ENCODE peak calls at places on chromosomes 3 and 15, in nine cellular contexts. M is GM23248; I is heart right ventricle; V is NT2/D1; S is breast epithelium; R is CD8-positive, alpha-beta memory T cell; J is CD4-positive, CD25-positive, alpha-beta regulatory T cell; N is lung; Y is CD8-positive, alpha-beta T cell. T is an unnamed sample.

GRCh38 chr3:59798372-59799086 is 748.7 kb upstream of the CFAP20DC start:
- DNase-seq in J (no peak), V (no peak), R (no peak), S (no peak), M (no peak), I (no peak), N (no peak), Y (no peak), T (no peak)

GRCh38 chr3:126270145-126270811 is 86.9 kb downstream of the KLF15 start:
- DNase-seq in I (peak; percentile 60), Y (no peak), M (peak; percentile 47), J (no peak), S (peak; percentile 66), N (peak; percentile 86), R (no peak), V (no peak), T (peak; percentile 42)

GRCh38 chr3:128503751-128504532 is 10.9 kb upstream of the GATA2 start:
- DNase-seq in V (no peak), R (no peak), I (no peak), N (peak; percentile 13), J (no peak), Y (peak; percentile 8), S (no peak), M (no peak), T (no peak)

GRCh38 chr3:189586941-189587687 is 44.1 kb upstream of the TP63 start:
- DNase-seq in V (no peak), M (no peak), J (no peak), I (no peak), R (no peak), Y (no peak), S (no peak), N (no peak), T (no peak)

GRCh38 chr15:80585544-80586018 is 109.5 kb upstream of the ABHD17C start:
- DNase-seq in R (no peak), J (no peak), V (no peak), I (no peak), S (no peak), N (no peak), Y (no peak), M (no peak), T (no peak)

GRCh38 chr15:59950603-59951388 is 53.3 kb upstream of the FOXB1 start:
- DNase-seq in Y (no peak), J (no peak), V (no peak), S (no peak), R (no peak), I (no peak), N (no peak), M (no peak), T (no peak)

GRCh38 chr15:39058371-39059131 is 493.9 kb upstream of the RASGRP1 start:
- DNase-seq in R (no peak), V (no peak), M (no peak), I (no peak), Y (no peak), J (no peak), S (no peak), N (no peak), T (no peak)

GRCh38 chr3:53495518-53496501 is 1.4 kb downstream of the CACNA1D start:
- DNase-seq in R (no peak), Y (no peak), M (no peak), V (no peak), J (no peak), S (no peak), N (no peak), I (no peak), T (no peak)

GRCh38 chr3:13277130-13277783 is 142.9 kb downstream of the NUP210 start:
- DNase-seq in I (no peak), N (no peak), Y (no peak), M (no peak), R (no peak), S (peak; percentile 48), V (no peak), J (no peak), T (no peak)

GRCh38 chr15:95350908-95351307 is 979.6 kb upstream of the NR2F2 start:
- DNase-seq in M (no peak), S (no peak), N (no peak), I (no peak), R (no peak), J (no peak), V (no peak), Y (no peak), T (no peak)

GRCh38 chr3:64460877-64461276 is 226.9 kb downstream of the ADAMTS9 start:
- DNase-seq in Y (no peak), R (no peak), I (no peak), V (no peak), N (no peak), M (peak; percentile 81), J (no peak), S (no peak), T (peak; percentile 66)

GRCh38 chr15:58517682-58518525 is 86.1 kb downstream of the LIPC start:
- DNase-seq in J (no peak), N (no peak), M (no peak), I (no peak), S (no peak), V (no peak), Y (peak; percentile 26), R (no peak), T (no peak)

GRCh38 chr3:120348065-120348980 is 831 bp downstream of the LRRC58 start:
- DNase-seq in J (peak; percentile 8), I (peak; percentile 7), Y (peak; percentile 49), R (peak; percentile 4), V (no peak), S (peak; percentile 24), M (no peak), N (no peak), T (peak; percentile 65)

DNA sequence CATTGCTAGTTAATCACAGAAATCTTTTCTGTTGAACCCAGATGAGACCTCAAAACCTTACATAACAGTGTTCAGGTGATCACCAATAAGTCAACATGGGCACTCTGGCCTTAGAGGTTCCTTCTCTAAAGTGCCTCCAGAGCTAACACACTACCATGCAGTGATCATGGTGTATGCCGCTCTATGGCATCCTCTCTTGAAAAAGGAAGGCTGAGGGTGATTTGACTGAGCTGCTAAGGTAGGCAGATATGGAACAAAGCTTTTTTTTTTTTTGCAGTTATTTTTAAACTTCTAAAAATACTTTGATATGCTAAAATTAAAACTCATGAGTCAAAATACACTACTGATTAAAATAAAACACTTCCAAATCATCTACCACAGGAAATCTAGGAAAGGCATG is 46.0 kb downstream of the IGF2BP2 start:
- DNase-seq in N (no peak), S (no peak), R (no peak), V (no peak), Y (no peak), M (no peak), I (no peak), J (no peak), T (no peak)
- H3K4me1 ChIP-seq in N (peaks cover 4% of the 10 kb centered on the region), S (no peaks in the 10 kb centered on the region), R (no peaks in the 10 kb centered on the region), V (peaks cover 7% of the 10 kb centered on the region), Y (no peaks in the 10 kb centered on the region), M (peaks cover 39% of the 10 kb centered on the region), I (no peaks in the 10 kb centered on the region), J (no peaks in the 10 kb centered on the region), T (peaks cover 27% of the 10 kb centered on the region)

DNA sequence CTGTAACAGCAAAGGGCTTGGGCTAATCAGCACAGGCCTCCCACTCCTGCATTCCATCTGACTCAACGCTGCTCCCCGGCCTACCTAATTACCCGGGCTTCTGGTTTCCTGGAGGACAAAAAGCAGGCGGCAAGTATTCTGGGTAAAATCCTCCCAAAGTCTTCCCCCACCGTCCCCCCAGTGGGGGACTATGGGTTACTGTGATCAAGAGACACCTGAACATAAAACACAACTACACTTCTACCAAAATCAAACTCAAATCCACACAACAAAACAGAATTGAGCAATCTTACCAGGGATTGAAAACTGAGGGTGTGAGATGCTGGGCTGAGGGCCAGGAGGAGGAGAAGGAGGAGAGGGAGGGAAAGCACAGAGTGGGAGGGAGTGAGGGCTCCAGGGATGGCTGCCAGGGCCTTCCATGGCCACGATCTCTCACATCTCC is 8.9 kb upstream of the NCKIPSD start:
- DNase-seq in V (no peak), J (no peak), R (no peak), N (peak; percentile 73), M (peak; percentile 97), I (peak; percentile 78), S (peak; percentile 76), Y (no peak), T (peak; percentile 95)
- H3K4me3 ChIP-seq in V (peak overlapping the region; percentile 31), J (no peak overlapping the region), R (no peak overlapping the region), N (no peak overlapping the region), M (peak overlapping the region; percentile 77), I (peak overlapping the region; percentile 57), S (peak overlapping the region; percentile 67), Y (no peak overlapping the region), T (peak overlapping the region; percentile 87)

DNA sequence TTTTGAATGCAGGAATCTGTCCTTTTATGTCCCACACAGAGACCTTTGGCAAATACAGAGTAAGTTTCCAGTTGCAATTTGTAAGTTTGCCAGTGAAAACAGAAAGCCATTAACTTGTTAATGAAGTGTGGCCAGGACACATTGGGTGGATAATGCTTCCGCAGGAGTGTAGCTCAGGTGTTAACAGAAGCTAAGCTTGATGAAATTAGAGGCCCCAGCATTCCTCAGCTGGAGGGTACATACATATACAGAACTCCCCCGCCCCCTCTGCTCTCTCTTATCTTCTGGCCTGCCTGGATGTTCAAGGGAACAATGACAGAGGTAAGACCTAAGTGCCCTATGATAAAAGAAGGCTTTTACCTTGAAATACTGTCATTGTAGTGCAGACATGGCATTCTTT is 8.2 kb upstream of the LRRC2 start:
- DNase-seq in N (no peak), J (no peak), Y (no peak), S (no peak), I (no peak), M (no peak), R (no peak), V (peak; percentile 76), T (no peak)
- H3K9me3 ChIP-seq in N (no peaks in the 10 kb centered on the region), J (no peaks in the 10 kb centered on the region), Y (no peaks in the 10 kb centered on the region), S (no peaks in the 10 kb centered on the region), I (no peaks in the 10 kb centered on the region), M (no peaks in the 10 kb centered on the region), R (no peaks in the 10 kb centered on the region), V (no peaks in the 10 kb centered on the region), T (peaks cover 4% of the 10 kb centered on the region)

GRCh38 chr15:85623648-85624047 is 171.1 kb downstream of the KLHL25 start:
- DNase-seq in R (no peak), M (peak; percentile 86), Y (no peak), I (no peak), N (no peak), V (no peak), S (no peak), J (no peak), T (peak; percentile 64)

GRCh38 chr15:85622432-85622831 is 172.3 kb downstream of the KLHL25 start:
- DNase-seq in S (no peak), R (no peak), N (no peak), V (no peak), J (no peak), Y (no peak), I (no peak), M (peak; percentile 79), T (peak; percentile 57)

GRCh38 chr15:85618956-85619491 is 175.7 kb downstream of the KLHL25 start:
- DNase-seq in R (peak; percentile 61), V (peak; percentile 56), S (peak; percentile 70), M (peak; percentile 98), Y (peak; percentile 52), N (peak; percentile 68), J (peak; percentile 40), I (peak; percentile 86), T (peak; percentile 96)

GRCh38 chr15:85620321-85621044 is 174.2 kb downstream of the KLHL25 start:
- DNase-seq in I (peak; percentile 64), V (no peak), S (no peak), J (peak; percentile 9), M (peak; percentile 91), R (peak; percentile 13), Y (no peak), N (no peak), T (peak; percentile 91)

DNA sequence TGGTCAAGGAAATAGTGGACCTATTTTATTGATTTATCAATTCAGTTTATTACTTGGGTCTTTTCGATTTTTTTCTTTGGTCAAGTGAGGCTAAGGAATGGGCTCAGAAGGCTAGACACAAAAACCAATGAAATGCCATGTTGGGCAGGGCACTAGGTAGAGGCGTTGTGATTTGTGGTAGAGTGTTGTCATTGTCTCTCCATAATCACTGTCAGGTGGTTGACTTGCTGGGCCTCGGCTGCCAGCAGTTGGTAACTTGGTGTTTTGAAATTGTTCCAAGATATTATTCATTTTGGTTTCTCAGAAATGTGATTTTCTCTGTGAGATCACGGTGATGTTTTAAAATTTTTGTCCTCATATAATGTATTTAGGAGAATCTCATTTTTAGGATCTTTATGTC is 173.6 kb downstream of the KLHL25 start:
- DNase-seq in M (peak; percentile 86), Y (no peak), S (no peak), J (no peak), N (no peak), I (no peak), R (no peak), V (no peak), T (peak; percentile 65)
- H3K4me1 ChIP-seq in M (peaks cover 89% of the 10 kb centered on the region), Y (peaks cover 59% of the 10 kb centered on the region), S (no peaks in the 10 kb centered on the region), J (peaks cover 70% of the 10 kb centered on the region), N (peaks cover 14% of the 10 kb centered on the region), I (peaks cover 100% of the 10 kb centered on the region), R (peaks cover 58% of the 10 kb centered on the region), V (no peaks in the 10 kb centered on the region), T (peaks cover 80% of the 10 kb centered on the region)